ENCODE peak calls at places on chromosomes 7 and 10, in four cellular contexts. H is activated CD4-positive, alpha-beta T cell treated with anti-CD3 and anti-CD28 coated beads, Interleukin-2, amount 10 ng/mL, durations not matched to agents 7 days and 5 days; I is non-pigmented ciliary epithelial cell; V is HuH-7.5. X is an unnamed sample.

GRCh38 chr7:3493499-3493898 is 192.4 kb downstream of the SDK1 start:
- DNase-seq in H (no peak), I (peak; percentile 41), V (no peak), X (no peak)

GRCh38 chr10:62005687-62006086 is 104.2 kb downstream of the ARID5B start:
- DNase-seq in H (no peak), I (no peak), V (no peak), X (no peak)

GRCh38 chr10:3538850-3539531 is 246.0 kb downstream of the KLF6 start:
- DNase-seq in H (no peak), I (peak; percentile 95), V (peak; percentile 38), X (no peak)

GRCh38 chr10:46006219-46006618 is 24.2 kb downstream of the NCOA4 start:
- DNase-seq in H (no peak), I (peak; percentile 37), V (no peak), X (no peak)

GRCh38 chr10:13765641-13766341 is 179.0 kb downstream of the PRPF18 start:
- DNase-seq in H (no peak), I (no peak), V (peak; percentile 38), X (no peak)

GRCh38 chr10:115918812-115919211 is 354.2 kb downstream of the GFRA1 start:
- DNase-seq in H (no peak), I (peak; percentile 32), V (no peak), X (no peak)

GRCh38 chr10:44992070-44992731 is 8.5 kb upstream of the ZNF22 start:
- DNase-seq in H (peak; percentile 4), I (no peak), V (no peak), X (no peak)

GRCh38 chr10:69327463-69328345 is 49.4 kb downstream of the HK1 start:
- DNase-seq in H (peak; percentile 44), I (no peak), V (no peak), X (no peak)

GRCh38 chr10:79431422-79431821 is 14.0 kb downstream of the ZCCHC24 start:
- DNase-seq in H (no peak), I (no peak), V (no peak), X (no peak)

GRCh38 chr10:78779339-78779955 is 289.3 kb upstream of the ZMIZ1 start:
- DNase-seq in H (no peak), I (no peak), V (no peak), X (no peak)

GRCh38 chr7:107711301-107711700 is 32.6 kb upstream of the CBLL1 start:
- DNase-seq in H (no peak), I (no peak), V (no peak), X (no peak)

GRCh38 chr10:48205918-48206317 is 68.6 kb downstream of the FRMPD2 start:
- DNase-seq in H (no peak), I (no peak), V (no peak), X (no peak)

GRCh38 chr10:43653746-43654145 is 5.1 kb upstream of the ZNF32 start:
- DNase-seq in H (no peak), I (no peak), V (no peak), X (no peak)

GRCh38 chr7:158015403-158016116 is 572.1 kb downstream of the PTPRN2 start:
- DNase-seq in H (no peak), I (no peak), V (no peak), X (no peak)

GRCh38 chr7:148163246-148163645 is 427.3 kb upstream of the C7orf33 start:
- DNase-seq in H (no peak), I (no peak), V (no peak), X (no peak)

GRCh38 chr7:55534262-55534915 is 37.9 kb downstream of the VOPP1 start:
- DNase-seq in H (peak; percentile 70), I (peak; percentile 20), V (no peak), X (no peak)

GRCh38 chr7:152924238-152924637 is 164.7 kb downstream of the ACTR3B start:
- DNase-seq in H (no peak), I (no peak), V (no peak), X (no peak)

GRCh38 chr7:55254596-55255500 is 110.3 kb upstream of the LANCL2 start:
- DNase-seq in H (peak; percentile 50), I (no peak), V (peak; percentile 94), X (peak; percentile 26)

X was measured in DMS 273 treated with DMSO at 0.1 percent for 48 hours.